ENCODE peak calls at places on chromosomes 1 and 21, in eight cellular contexts. O is CD4-positive, alpha-beta T cell; N is GM20000; H is GM19239; C is GM10248; X is ascending aorta; W is epithelial cell of prostate; P is PC-3. G is an unnamed sample.

GRCh38 chr1:7187121-7187510 is 401.9 kb downstream of the CAMTA1 start:
- DNase-seq in O (no peak), N (no peak), H (no peak), C (no peak), X (no peak), W (no peak), P (no peak), G (no peak)

GRCh38 chr1:26403656-26404055 is 7.0 kb upstream of the LIN28A start:
- DNase-seq in O (no peak), N (no peak), H (no peak), C (no peak), X (no peak), W (no peak), P (no peak), G (no peak)

GRCh38 chr1:204791453-204792366 is 79.0 kb upstream of the NFASC start:
- DNase-seq in O (peak), N (peak), H (peak), C (peak), X (no peak), W (no peak), P (peak), G (no peak)

GRCh38 chr21:34958040-34958439 is 91.1 kb downstream of the RUNX1 start:
- DNase-seq in O (no peak), N (no peak), H (no peak), C (no peak), X (no peak), W (no peak), P (no peak), G (no peak)

GRCh38 chr1:162248854-162249535 is 127.7 kb downstream of the SPATA46 start:
- DNase-seq in O (no peak), N (no peak), H (no peak), C (no peak), X (no peak), W (no peak), P (no peak), G (no peak)

GRCh38 chr1:53495608-53496345 is 36.6 kb downstream of the DMRTB1 start:
- DNase-seq in O (no peak), N (no peak), H (no peak), C (no peak), X (no peak), W (no peak), P (no peak), G (no peak)

GRCh38 chr1:117821382-117821755 is 108.1 kb downstream of the GDAP2 start:
- DNase-seq in O (no peak), N (no peak), H (no peak), C (no peak), X (no peak), W (no peak), P (peak), G (no peak)

GRCh38 chr1:25245809-25246599 is 1.2 kb downstream of the RSRP1 start:
- DNase-seq in O (no peak), N (no peak), H (no peak), C (peak), X (no peak), W (no peak), P (peak), G (no peak)

GRCh38 chr1:26516987-26517765 is 12.4 kb upstream of the RPS6KA1 start:
- DNase-seq in O (no peak), N (no peak), H (no peak), C (no peak), X (no peak), W (no peak), P (no peak), G (no peak)

G was measured in BJ.